ENCODE peak calls at places on chromosomes 11 and 22, in eight cellular contexts. H, F, V, C, D, X, B and Y are unnamed samples.

GRCh38 chr11:26910192-26910591 is 83.7 kb upstream of the FIBIN start:
- DNase-seq in V (no peak), C (no peak), H (no peak), X (no peak), B (no peak), F (no peak), D (no peak), Y (no peak)

GRCh38 chr22:32796865-32797573 is 4.5 kb upstream of the TIMP3 start:
- DNase-seq in H (peak), X (peak), V (peak), C (peak), B (peak), D (peak), F (peak), Y (peak)

GRCh38 chr11:75031224-75031753 is 42.6 kb downstream of the NEU3 start:
- DNase-seq in D (no peak), V (no peak), X (no peak), F (peak), C (no peak), H (no peak), B (no peak), Y (no peak)

GRCh38 chr11:93330446-93330984 is at the start of gene DEUP1:
- DNase-seq in H (no peak), F (no peak), D (no peak), V (peak), X (no peak), C (peak), B (peak), Y (no peak)

GRCh38 chr11:92975285-92975684 is 5.8 kb downstream of the MTNR1B start:
- DNase-seq in V (no peak), H (no peak), C (no peak), F (no peak), B (no peak), X (no peak), D (no peak), Y (no peak)

GRCh38 chr11:28228196-28228595 is 120.0 kb downstream of the METTL15 start:
- DNase-seq in V (no peak), H (no peak), D (no peak), B (no peak), F (peak), C (no peak), X (no peak), Y (no peak)

GRCh38 chr22:35842954-35843353 is 125.3 kb downstream of the APOL5 start:
- DNase-seq in X (no peak), F (peak), C (no peak), B (no peak), H (no peak), D (no peak), V (peak), Y (no peak)

GRCh38 chr11:12536566-12536965 is 137.7 kb upstream of the TEAD1 start:
- DNase-seq in X (no peak), D (no peak), B (peak), F (no peak), V (no peak), C (no peak), H (no peak), Y (no peak)

GRCh38 chr11:65781152-65781961 is 581 bp upstream of the AP5B1 start:
- DNase-seq in X (no peak), C (no peak), F (no peak), H (no peak), D (peak), B (no peak), V (peak), Y (no peak)

GRCh38 chr11:73141309-73142127 is 600 bp downstream of the FCHSD2 start:
- DNase-seq in F (peak), V (peak), X (peak), B (peak), C (peak), H (peak), D (peak), Y (peak)

GRCh38 chr11:35969089-35970046 is 25.5 kb downstream of the LDLRAD3 start:
- DNase-seq in C (no peak), D (no peak), H (no peak), V (no peak), F (peak), B (peak), X (no peak), Y (no peak)

GRCh38 chr11:128704517-128704916 is 10.6 kb downstream of the FLI1 start:
- DNase-seq in B (no peak), D (no peak), V (no peak), X (no peak), F (no peak), C (no peak), H (no peak), Y (no peak)

GRCh38 chr11:7596975-7597391 is 76.3 kb downstream of the CYB5R2 start:
- DNase-seq in H (no peak), F (no peak), V (no peak), C (no peak), X (no peak), B (no peak), D (no peak), Y (no peak)

GRCh38 chr11:63845305-63845704 is 6.4 kb downstream of the MARK2 start:
- DNase-seq in B (no peak), C (no peak), H (no peak), X (no peak), D (no peak), V (no peak), F (peak), Y (no peak)

GRCh38 chr22:17313591-17313990 is 55.7 kb upstream of the CECR2 start:
- DNase-seq in C (no peak), X (no peak), V (no peak), F (no peak), H (no peak), B (peak), D (no peak), Y (no peak)

GRCh38 chr11:75654314-75654713 is 14.5 kb downstream of the MAP6 start:
- DNase-seq in D (no peak), X (no peak), F (peak), V (no peak), B (no peak), H (no peak), C (no peak), Y (no peak)

GRCh38 chr11:102552447-102553200 is 22.1 kb upstream of the MMP7 start:
- DNase-seq in C (no peak), F (peak), H (no peak), V (no peak), B (peak), X (no peak), D (no peak), Y (no peak)

GRCh38 chr22:29596408-29596807 is 7.0 kb upstream of the NF2 start:
- DNase-seq in D (no peak), F (no peak), V (no peak), H (no peak), X (no peak), B (no peak), C (no peak), Y (no peak)

GRCh38 chr22:45772726-45773125 is 101.1 kb downstream of the ATXN10 start:
- DNase-seq in X (no peak), F (no peak), V (no peak), C (no peak), D (no peak), B (no peak), H (no peak), Y (no peak)

GRCh38 chr22:47030881-47031627 is 268.6 kb downstream of the TBC1D22A start:
- DNase-seq in D (no peak), C (peak), H (no peak), F (no peak), V (no peak), X (no peak), B (no peak), Y (no peak)

GRCh38 chr22:31080164-31080847 is 812 bp upstream of the SMTN start:
- DNase-seq in D (no peak), F (no peak), H (no peak), X (no peak), B (no peak), C (no peak), V (no peak), Y (no peak)

GRCh38 chr11:1923201-1923956 is 3.9 kb downstream of the TNNT3 start:
- DNase-seq in X (no peak), C (no peak), H (no peak), B (no peak), D (no peak), F (no peak), V (no peak), Y (no peak)

GRCh38 chr11:1924646-1925372 is 5.3 kb downstream of the TNNT3 start:
- DNase-seq in V (peak), F (no peak), D (no peak), C (no peak), X (no peak), H (no peak), B (no peak), Y (no peak)

GRCh38 chr11:1925373-1926155 is 6.1 kb downstream of the TNNT3 start:
- DNase-seq in F (no peak), C (no peak), D (no peak), V (no peak), B (no peak), X (no peak), H (no peak), Y (no peak)

GRCh38 chr11:1922411-1923113 is 3.1 kb downstream of the TNNT3 start:
- DNase-seq in C (no peak), F (no peak), V (peak), D (no peak), H (no peak), B (no peak), X (no peak), Y (no peak)

DNA sequence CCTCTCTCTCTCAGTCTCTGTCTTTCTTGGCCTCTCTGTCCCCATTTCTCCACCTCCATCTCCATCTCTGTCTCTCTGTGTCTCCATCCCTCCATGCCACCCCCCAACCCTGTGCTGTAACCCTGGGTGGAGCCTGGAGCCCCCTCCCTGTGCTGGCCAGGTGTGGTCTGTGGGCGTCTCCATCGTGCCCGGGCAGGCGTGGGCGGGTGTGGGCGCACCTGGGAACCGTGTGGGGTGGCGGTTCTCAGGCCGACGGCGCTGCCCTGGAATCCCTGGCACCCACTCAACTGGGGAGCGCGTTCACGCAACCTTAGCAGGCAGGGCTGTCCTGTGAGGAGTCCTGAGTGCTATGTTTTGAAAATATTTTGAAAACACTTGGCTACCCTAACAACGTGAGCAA is 4.6 kb downstream of the TNNT3 start:
- DNase-seq in C (no peak), H (no peak), D (no peak), F (no peak), V (no peak), B (no peak), X (no peak), Y (no peak)
- H3K27ac ChIP-seq in C (peak), H (no peak), D (no peak), F (no peak), V (no peak), B (no peak), X (no peak), Y (no peak)

GRCh38 chr22:39932166-39932565 is 28.0 kb upstream of the TMA7B start:
- DNase-seq in B (no peak), H (no peak), X (no peak), C (no peak), D (no peak), V (no peak), F (no peak), Y (no peak)

GRCh38 chr22:39935116-39935515 is 25.1 kb upstream of the TMA7B start:
- DNase-seq in B (no peak), X (no peak), H (no peak), D (no peak), V (peak), C (no peak), F (no peak), Y (no peak)

GRCh38 chr22:39931271-39931670 is 28.9 kb upstream of the TMA7B start:
- DNase-seq in H (no peak), V (no peak), C (no peak), D (no peak), B (no peak), F (no peak), X (no peak), Y (no peak)

GRCh38 chr22:39933741-39934140 is 26.5 kb upstream of the TMA7B start:
- DNase-seq in V (peak), H (no peak), X (no peak), F (no peak), B (no peak), C (no peak), D (no peak), Y (peak)

DNA sequence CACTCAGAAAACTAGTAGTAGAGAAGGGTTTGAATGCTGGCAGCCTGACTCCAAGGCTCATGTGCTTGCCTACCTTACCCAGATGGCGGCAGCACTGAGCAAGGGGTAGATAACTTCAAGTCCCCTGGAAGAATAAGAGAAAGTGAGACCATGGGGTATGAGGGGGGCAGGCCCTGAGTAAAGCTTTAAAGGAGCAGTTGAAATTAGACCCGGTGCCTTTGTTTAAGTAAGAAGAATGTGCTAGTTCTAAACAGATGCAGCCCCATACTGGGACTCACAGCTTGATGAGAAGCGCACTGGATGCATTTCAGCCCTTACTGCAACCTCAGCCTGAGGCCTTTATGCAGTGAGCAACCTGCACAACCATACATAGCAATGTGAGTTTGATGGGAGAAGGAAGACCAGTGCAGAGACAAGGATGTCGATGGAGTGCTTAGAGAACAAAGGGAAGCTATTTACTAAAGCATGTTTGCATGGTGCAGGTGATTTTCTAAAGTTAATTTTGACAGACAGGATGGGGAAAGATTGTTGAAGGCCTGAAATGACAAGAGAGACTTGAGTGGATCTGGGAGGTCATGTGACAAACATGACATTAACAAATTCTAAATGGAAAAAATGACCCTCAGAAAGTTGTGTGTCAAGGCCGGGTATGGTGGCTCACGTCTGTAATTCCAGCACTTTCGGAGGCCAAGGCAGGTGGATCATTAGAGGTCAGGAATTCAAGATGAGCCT is 27.1 kb upstream of the TMA7B start:
- DNase-seq in X (peak), V (peak), D (no peak), B (peak), H (no peak), F (no peak), C (no peak), Y (no peak)
- H3K27ac ChIP-seq in X (peak), V (no peak), D (no peak), B (no peak), H (no peak), F (no peak), C (no peak), Y (peak)

GRCh38 chr11:78063440-78064181 is at the start of gene THRSP:
- DNase-seq in X (no peak), B (no peak), F (no peak), V (no peak), H (no peak), C (no peak), D (no peak), Y (no peak)
- H3K27ac ChIP-seq in X (no peak), B (no peak), F (no peak), V (no peak), H (no peak), C (no peak), D (no peak), Y (no peak)

GRCh38 chr22:42996646-42997365 is 18.1 kb downstream of the PACSIN2 start:
- DNase-seq in C (no peak), X (no peak), H (no peak), F (no peak), V (no peak), D (no peak), B (no peak), Y (no peak)

GRCh38 chr22:42993651-42994275 is 21.2 kb downstream of the PACSIN2 start:
- DNase-seq in D (no peak), V (no peak), F (peak), B (peak), C (no peak), X (no peak), H (no peak), Y (no peak)

GRCh38 chr22:42992886-42993479 is 22.0 kb downstream of the PACSIN2 start:
- DNase-seq in F (no peak), C (no peak), D (no peak), H (no peak), V (no peak), B (peak), X (no peak), Y (no peak)

GRCh38 chr22:42994276-42994916 is 20.6 kb downstream of the PACSIN2 start:
- DNase-seq in D (no peak), F (no peak), C (no peak), X (no peak), V (no peak), H (no peak), B (peak), Y (no peak)

GRCh38 chr22:42994917-42995562 is 19.9 kb downstream of the PACSIN2 start:
- DNase-seq in C (no peak), H (no peak), X (no peak), V (no peak), B (peak), D (no peak), F (peak), Y (no peak)
- H3K27ac ChIP-seq in C (peak), H (peak), X (no peak), V (no peak), B (peak), D (peak), F (peak), Y (no peak)